ENCODE peak calls at places on chromosomes 16 and 17, in five cellular contexts. Z, O, K, L and I are unnamed samples.

GRCh38 chr17:1108810-1109605 is 70.8 kb downstream of the ABR start:
- DNase-seq in Z (no peak), O (peak; percentile 61), K (peak; percentile 68), L (peak; percentile 67), I (peak; percentile 49)

GRCh38 chr16:28237754-28238357 is 26.1 kb upstream of the XPO6 start:
- DNase-seq in Z (no peak), O (no peak), K (no peak), L (no peak), I (no peak)

GRCh38 chr16:2776500-2777139 is 460 bp downstream of the ELOB start:
- DNase-seq in Z (no peak), O (no peak), K (no peak), L (no peak), I (no peak)

GRCh38 chr17:28391401-28391800 is 14.6 kb downstream of the SLC46A1 start:
- DNase-seq in Z (no peak), O (no peak), K (no peak), L (no peak), I (no peak)

GRCh38 chr16:86363057-86363490 is 147.3 kb upstream of the FOXF1 start:
- DNase-seq in Z (no peak), O (peak; percentile 96), K (peak; percentile 92), L (no peak), I (no peak)

GRCh38 chr16:58035356-58036170 is 10.0 kb downstream of the MMP15 start:
- DNase-seq in Z (no peak), O (no peak), K (no peak), L (no peak), I (no peak)

GRCh38 chr17:75854111-75854748 is 905 bp downstream of the WBP2 start:
- DNase-seq in Z (no peak), O (peak; percentile 53), K (peak; percentile 68), L (no peak), I (no peak)

GRCh38 chr17:58677204-58677880 is 14.5 kb downstream of the TEX14 start:
- DNase-seq in Z (no peak), O (peak; percentile 82), K (peak; percentile 84), L (no peak), I (no peak)

GRCh38 chr16:7025616-7026190 is 306.9 kb upstream of the RBFOX1 start:
- DNase-seq in Z (peak; percentile 94), O (no peak), K (no peak), L (peak; percentile 78), I (no peak)

GRCh38 chr17:62652251-62653001 is 25.0 kb downstream of the MRC2 start:
- DNase-seq in Z (no peak), O (peak; percentile 63), K (peak; percentile 63), L (peak; percentile 50), I (peak; percentile 32)

GRCh38 chr17:58328195-58329034 is at the start of gene TSPOAP1:
- DNase-seq in Z (peak; percentile 58), O (no peak), K (no peak), L (no peak), I (peak; percentile 62)

GRCh38 chr16:2088759-2089358 is 41.1 kb downstream of the TSC2 start:
- DNase-seq in Z (no peak), O (no peak), K (no peak), L (no peak), I (no peak)

GRCh38 chr17:7894226-7894625 is 5.6 kb downstream of the CHD3 start:
- DNase-seq in Z (no peak), O (no peak), K (no peak), L (no peak), I (no peak)

GRCh38 chr17:12743046-12743445 is 46.3 kb upstream of the ARHGAP44 start:
- DNase-seq in Z (no peak), O (no peak), K (no peak), L (peak; percentile 33), I (no peak)

GRCh38 chr16:62014534-62014933 is 21.7 kb downstream of the CDH8 start:
- DNase-seq in Z (no peak), O (no peak), K (no peak), L (no peak), I (no peak)

GRCh38 chr16:9090101-9090959 is 1.1 kb upstream of the HAPSTR1 start:
- DNase-seq in Z (peak; percentile 25), O (no peak), K (no peak), L (peak; percentile 51), I (peak; percentile 58)

GRCh38 chr17:47223460-47223859 is 14.3 kb downstream of the MYL4 start:
- DNase-seq in Z (no peak), O (no peak), K (no peak), L (no peak), I (no peak)

DNA sequence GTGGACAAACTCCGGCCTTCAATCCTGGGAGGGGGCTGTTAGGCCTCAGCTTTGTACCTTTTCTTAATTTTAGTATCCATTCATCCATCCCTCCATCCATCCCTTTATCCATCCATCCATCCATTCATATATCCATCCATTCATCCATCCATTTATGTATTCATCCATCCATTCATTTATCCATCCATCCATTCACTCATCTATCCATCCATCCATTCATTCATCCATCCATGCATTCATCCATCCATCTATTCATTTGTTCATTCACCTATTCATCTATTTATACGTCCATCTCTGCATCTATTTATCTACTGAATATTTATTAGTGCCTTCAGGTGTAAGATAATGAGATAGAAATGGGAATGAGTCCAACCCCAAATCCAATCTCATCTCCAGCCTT is 26.0 kb upstream of the MMP2 start:
- DNase-seq in Z (no peak), O (no peak), K (no peak), L (no peak), I (no peak)
- TF ChIP-seq CTCF in Z (no peak), O (no peak), K (no peak), L (no peak), I (no peak)

GRCh38 chr17:53033297-53033696 is 789.4 kb upstream of the KIF2B start:
- DNase-seq in Z (no peak), O (no peak), K (no peak), L (no peak), I (no peak)

DNA sequence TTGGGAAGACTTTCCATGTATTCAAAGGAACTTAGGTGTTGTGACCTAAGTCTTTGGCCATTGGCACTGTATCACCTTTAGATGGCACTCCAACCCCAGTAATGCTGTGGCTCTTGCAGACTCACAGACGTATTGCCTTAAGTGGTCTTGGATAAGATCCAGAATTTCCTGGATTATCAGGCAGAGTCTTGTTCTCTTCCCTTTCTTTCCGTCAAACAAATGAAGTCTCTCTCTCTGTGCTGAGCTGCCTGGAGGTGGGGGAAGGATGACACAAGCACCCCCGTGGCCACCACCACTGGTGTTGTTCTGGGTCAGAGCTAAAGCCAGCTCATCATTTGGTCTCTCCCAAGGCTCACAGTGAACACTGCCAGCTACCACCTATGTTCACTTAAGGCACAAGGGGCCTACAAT is 789.9 kb upstream of the KIF2B start:
- DNase-seq in Z (peak; percentile 7), O (peak; percentile 50), K (peak; percentile 73), L (peak; percentile 56), I (no peak)
- TF ChIP-seq CTCF in Z (peak; percentile 79), O (no peak), K (no peak), L (no peak), I (no peak)

GRCh38 chr16:79593074-79593531 is 7.4 kb downstream of the MAF start:
- DNase-seq in Z (no peak), O (peak; percentile 54), K (no peak), L (no peak), I (no peak)

GRCh38 chr16:79592150-79592549 is 8.4 kb downstream of the MAF start:
- DNase-seq in Z (no peak), O (no peak), K (no peak), L (no peak), I (no peak)

GRCh38 chr16:79587897-79588296 is 12.6 kb downstream of the MAF start:
- DNase-seq in Z (no peak), O (no peak), K (no peak), L (no peak), I (no peak)

GRCh38 chr16:79593754-79594153 is 6.8 kb downstream of the MAF start:
- DNase-seq in Z (no peak), O (no peak), K (no peak), L (no peak), I (no peak)

GRCh38 chr16:79589495-79590134 is 10.9 kb downstream of the MAF start:
- DNase-seq in Z (no peak), O (no peak), K (no peak), L (no peak), I (no peak)
- TF ChIP-seq CTCF in Z (no peak), O (no peak), K (no peak), L (no peak), I (no peak)

GRCh38 chr17:73986641-73987177 is 216.8 kb upstream of the RPL38 start:
- DNase-seq in Z (no peak), O (no peak), K (no peak), L (no peak), I (no peak)
- TF ChIP-seq CTCF in Z (no peak), O (no peak), K (no peak), L (no peak), I (no peak)